ENCODE peak calls at places on chromosome 16, in six cellular contexts. M is spleen, E is cardiac muscle cell, J is GM12878, D is Peyer's patch, X is IMR-90. O is an unnamed sample.

GRCh38 chr16:56041556-56042140 is 149.6 kb upstream of the GNAO1 start:
- DNase-seq in D (no peak), M (no peak), J (no peak), E (no peak), X (no peak), O (no peak)

GRCh38 chr16:2529061-2529931 is 1.9 kb downstream of the CEMP1 start:
- DNase-seq in D (no peak), E (no peak), J (no peak), X (peak), M (peak), O (no peak)

GRCh38 chr16:57795431-57795878 is 6.8 kb downstream of the KIFC3 start:
- DNase-seq in E (peak), D (no peak), M (no peak), X (peak), J (no peak), O (peak)

GRCh38 chr16:8958344-8958808 is 5.3 kb downstream of the USP7 start:
- DNase-seq in D (peak), X (peak), J (no peak), M (peak), E (peak), O (no peak)

GRCh38 chr16:86681440-86681838 is 103.1 kb downstream of the FOXL1 start:
- DNase-seq in J (no peak), X (no peak), E (peak), M (no peak), D (no peak), O (no peak)

GRCh38 chr16:8108991-8109509 is 481.3 kb downstream of the TMEM114 start:
- DNase-seq in X (no peak), J (no peak), M (no peak), D (no peak), E (no peak), O (no peak)

GRCh38 chr16:27239026-27239425 is 29.5 kb downstream of the NSMCE1 start:
- DNase-seq in J (no peak), D (no peak), M (no peak), E (no peak), X (no peak), O (peak)

GRCh38 chr16:11391576-11391975 is 46.3 kb downstream of the RMI2 start:
- DNase-seq in M (peak), D (no peak), X (no peak), E (no peak), J (no peak), O (peak)

GRCh38 chr16:66503030-66503429 is 46.9 kb downstream of the TK2 start:
- DNase-seq in M (no peak), J (no peak), X (no peak), E (no peak), D (peak), O (no peak)

GRCh38 chr16:31216552-31217530 is at the start of gene PYDC1:
- DNase-seq in E (no peak), X (no peak), J (no peak), D (no peak), M (peak), O (peak)

GRCh38 chr16:71540-72341 is 690 bp downstream of the RHBDF1 start:
- DNase-seq in M (no peak), X (peak), E (peak), J (no peak), D (peak), O (peak)

GRCh38 chr16:49362230-49362629 is 11.4 kb upstream of the C16orf78 start:
- DNase-seq in E (no peak), M (no peak), D (no peak), X (no peak), J (no peak), O (no peak)

GRCh38 chr16:5323284-5323683 is 225.7 kb upstream of the EEF2KMT start:
- DNase-seq in E (no peak), X (no peak), D (no peak), M (no peak), J (no peak), O (no peak)

GRCh38 chr16:80687606-80688005 is 116.8 kb downstream of the CDYL2 start:
- DNase-seq in D (no peak), J (no peak), X (peak), E (peak), M (no peak), O (no peak)

GRCh38 chr16:3735541-3735940 is 18.2 kb upstream of the TRAP1 start:
- DNase-seq in M (peak), E (no peak), D (no peak), X (no peak), J (no peak), O (no peak)

GRCh38 chr16:84341533-84342295 is 26.6 kb upstream of the ATP2C2 start:
- DNase-seq in D (no peak), X (no peak), E (no peak), J (no peak), M (no peak), O (no peak)

GRCh38 chr16:88329726-88330700 is 52.7 kb upstream of the ZNF469 start:
- DNase-seq in J (no peak), D (no peak), M (no peak), E (no peak), X (no peak), O (no peak)

GRCh38 chr16:20660325-20660724 is 37.2 kb downstream of the ACSM1 start:
- DNase-seq in E (no peak), M (no peak), X (no peak), J (no peak), D (no peak), O (no peak)

GRCh38 chr16:4663756-4664465 is 29.5 kb upstream of the NUDT16L1 start:
- DNase-seq in J (no peak), M (peak), E (peak), X (no peak), D (no peak), O (peak)

GRCh38 chr16:56357291-56357764 is 68.0 kb downstream of the AMFR start:
- DNase-seq in M (peak), E (peak), D (no peak), X (peak), J (no peak), O (peak)

GRCh38 chr16:9138021-9138680 is 46.7 kb downstream of the HAPSTR1 start:
- DNase-seq in J (no peak), X (no peak), E (no peak), D (no peak), M (peak), O (peak)

GRCh38 chr16:18937390-18937789 is 11.2 kb upstream of the SMG1 start:
- DNase-seq in E (no peak), D (no peak), M (no peak), X (no peak), J (no peak), O (no peak)

GRCh38 chr16:3190949-3191353 is 2.9 kb downstream of the OR1F1 start:
- DNase-seq in M (no peak), E (peak), D (no peak), X (no peak), J (no peak), O (no peak)

GRCh38 chr16:88732172-88732960 is 26.1 kb downstream of the CTU2 start:
- DNase-seq in J (no peak), E (no peak), M (no peak), X (no peak), D (no peak), O (no peak)

GRCh38 chr16:86201746-86202145 is 302.8 kb downstream of the IRF8 start:
- DNase-seq in D (no peak), X (no peak), M (no peak), J (no peak), E (no peak), O (no peak)

GRCh38 chr16:88701541-88702363 is 4.5 kb downstream of the RNF166 start:
- DNase-seq in E (no peak), M (peak), J (no peak), D (peak), X (no peak), O (no peak)

GRCh38 chr16:23071202-23072083 is 77.8 kb downstream of the USP31 start:
- DNase-seq in E (peak), M (no peak), D (no peak), X (peak), J (no peak), O (no peak)

GRCh38 chr16:63945805-63946204 is 1176.1 kb downstream of the CDH11 start:
- DNase-seq in X (no peak), M (no peak), E (no peak), D (no peak), J (no peak), O (no peak)

GRCh38 chr16:2161911-2162310 is 6.3 kb downstream of the TRAF7 start:
- DNase-seq in J (no peak), X (no peak), M (no peak), D (no peak), E (no peak), O (no peak)

GRCh38 chr16:89764711-89765201 is 43.4 kb downstream of the ZNF276 start:
- DNase-seq in X (no peak), D (peak), E (peak), J (peak), M (peak), O (peak)

GRCh38 chr16:67173323-67173722 is 3.0 kb downstream of the NOL3 start:
- DNase-seq in J (no peak), E (no peak), D (no peak), M (no peak), X (no peak), O (no peak)

GRCh38 chr16:58488531-58488930 is 11.4 kb upstream of the NDRG4 start:
- DNase-seq in E (no peak), J (no peak), X (no peak), D (no peak), M (peak), O (no peak)

GRCh38 chr16:7227193-7227825 is 105.3 kb upstream of the RBFOX1 start:
- DNase-seq in E (no peak), J (no peak), M (no peak), D (no peak), X (no peak), O (no peak)

GRCh38 chr16:50553182-50553710 is 5.0 kb downstream of the NKD1 start:
- DNase-seq in E (no peak), X (no peak), J (no peak), M (peak), D (no peak), O (no peak)

GRCh38 chr16:50555892-50556673 is 7.9 kb downstream of the NKD1 start:
- DNase-seq in D (no peak), J (no peak), M (no peak), X (no peak), E (no peak), O (no peak)

GRCh38 chr16:50553731-50554360 is 5.7 kb downstream of the NKD1 start:
- DNase-seq in J (no peak), E (no peak), X (no peak), M (peak), D (no peak), O (no peak)

GRCh38 chr16:50557046-50557445 is 8.8 kb downstream of the NKD1 start:
- DNase-seq in X (no peak), D (no peak), M (no peak), J (no peak), E (peak), O (no peak)

DNA sequence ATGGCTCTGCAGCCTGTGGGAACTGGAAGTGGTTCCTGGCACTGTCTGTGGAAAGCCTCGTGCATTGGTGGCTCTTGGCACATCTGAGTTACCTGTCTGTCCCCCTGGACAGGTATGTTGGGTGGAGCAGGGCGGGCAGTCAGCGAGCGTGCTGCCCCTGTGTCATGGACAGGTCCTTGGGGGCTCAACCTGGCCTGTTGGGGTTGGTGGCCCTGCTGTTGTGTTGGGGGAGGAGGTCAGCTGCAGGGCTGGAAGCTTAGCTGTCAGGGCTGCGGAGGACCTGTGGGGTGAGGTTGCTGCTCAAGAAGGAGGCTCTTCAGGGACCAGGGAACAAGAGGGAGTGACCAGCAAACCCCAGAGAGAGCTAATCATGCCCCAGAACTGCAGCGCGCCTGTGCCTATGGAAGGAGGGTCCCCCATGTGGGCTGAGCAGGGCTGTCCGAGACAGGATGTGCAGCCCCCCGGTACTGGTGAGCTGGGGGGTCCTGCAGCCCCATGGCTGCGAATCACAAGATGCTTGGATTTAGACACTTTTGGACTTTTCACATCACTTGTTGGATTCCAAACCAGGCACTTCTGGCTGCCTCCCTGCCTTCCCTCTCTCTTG is 7.2 kb downstream of the NKD1 start:
- DNase-seq in E (no peak), M (no peak), J (no peak), X (no peak), D (no peak), O (no peak)
- H3K4me3 ChIP-seq in E (no peak), M (no peak), J (no peak), X (no peak), D (no peak), O (no peak)

GRCh38 chr16:1073566-1074378 is 1.2 kb downstream of the SSTR5 start:
- DNase-seq in E (no peak), M (no peak), X (no peak), J (no peak), D (no peak), O (no peak)
- TF ChIP-seq CTCF in E (no peak), M (no peak), X (no peak), J (no peak), D (no peak), O (no peak)

GRCh38 chr16:65500919-65501318 is 379.1 kb upstream of the CDH11 start:
- DNase-seq in E (no peak), D (no peak), X (no peak), J (no peak), M (no peak), O (no peak)
- H3K27ac ChIP-seq in E (no peak), D (no peak), X (no peak), J (no peak), M (no peak), O (no peak)

GRCh38 chr16:69921125-69921524 is 30.0 kb upstream of the CLEC18A start:
- DNase-seq in D (no peak), M (no peak), E (no peak), J (no peak), X (peak), O (no peak)

GRCh38 chr16:69916445-69916844 is 34.7 kb upstream of the CLEC18A start:
- DNase-seq in X (no peak), J (no peak), M (no peak), D (no peak), E (no peak), O (no peak)

GRCh38 chr16:69917311-69917710 is 33.8 kb upstream of the CLEC18A start:
- DNase-seq in X (no peak), M (no peak), J (no peak), D (no peak), E (no peak), O (no peak)

GRCh38 chr16:69918241-69918640 is 32.9 kb upstream of the CLEC18A start:
- DNase-seq in E (peak), D (no peak), M (no peak), J (no peak), X (peak), O (no peak)

GRCh38 chr16:69917739-69918138 is 33.4 kb upstream of the CLEC18A start:
- DNase-seq in D (no peak), E (peak), M (no peak), X (peak), J (no peak), O (peak)
- H3K4me3 ChIP-seq in D (no peak), E (no peak), M (no peak), X (peak), J (no peak), O (no peak)